ENCODE peak calls at places on chromosomes 7 and 10, in ten cellular contexts. U is fibroblast of mammary gland, B is tibial artery, W is A549, X is fibroblast of lung, N is hepatocyte, J is K562, S is astrocyte, T is kidney, O is endothelial cell. K is an unnamed sample.

GRCh38 chr10:98344589-98345038 is 70.4 kb downstream of the PYROXD2 start:
- DNase-seq in S (peak), N (no peak), O (no peak), W (no peak), T (peak), X (peak), J (no peak), B (peak), U (peak), K (peak)

GRCh38 chr10:62985807-62986525 is 147.2 kb upstream of the NRBF2 start:
- DNase-seq in B (no peak), S (no peak), N (no peak), X (no peak), T (no peak), O (no peak), U (no peak), W (no peak), J (no peak), K (no peak)

GRCh38 chr7:87933953-87934698 is at the start of gene ADAM22:
- DNase-seq in X (peak), O (peak), B (peak), T (peak), S (peak), J (peak), U (peak), W (peak), N (peak), K (peak)

GRCh38 chr7:142889825-142890224 is 4.3 kb upstream of the TRPV6 start:
- DNase-seq in W (no peak), X (no peak), N (peak), J (no peak), T (no peak), B (no peak), U (no peak), O (no peak), S (no peak), K (no peak)

GRCh38 chr7:155988421-155988820 is 176.2 kb upstream of the SHH start:
- DNase-seq in B (no peak), T (peak), U (no peak), N (no peak), O (no peak), J (no peak), W (no peak), S (no peak), X (no peak), K (no peak)

GRCh38 chr7:135238112-135238744 is 4.6 kb downstream of the STRA8 start:
- DNase-seq in X (no peak), S (no peak), N (no peak), B (no peak), T (no peak), W (peak), U (no peak), J (peak), O (no peak), K (no peak)

GRCh38 chr10:8102708-8103401 is 48.4 kb downstream of the GATA3 start:
- DNase-seq in X (no peak), J (no peak), B (no peak), S (no peak), O (no peak), T (no peak), U (no peak), W (no peak), N (peak), K (no peak)

GRCh38 chr10:111142082-111142481 is 65.3 kb downstream of the ADRA2A start:
- DNase-seq in J (peak), U (no peak), S (no peak), B (no peak), T (no peak), N (no peak), X (no peak), W (no peak), O (no peak), K (no peak)

GRCh38 chr10:123769647-123770046 is 103.5 kb downstream of the GPR26 start:
- DNase-seq in B (peak), X (no peak), U (no peak), W (no peak), J (no peak), N (no peak), T (no peak), S (no peak), O (no peak), K (no peak)

GRCh38 chr10:101353692-101354583 is at the start of gene BTRC:
- DNase-seq in J (peak), B (peak), N (peak), W (peak), U (peak), T (peak), O (peak), X (peak), S (peak), K (peak)
- TF ChIP-seq CTCF in J (no peak), B (peak), N (peak), W (no peak), U (no peak), T (peak), O (no peak), X (no peak), S (no peak), K (peak)

DNA sequence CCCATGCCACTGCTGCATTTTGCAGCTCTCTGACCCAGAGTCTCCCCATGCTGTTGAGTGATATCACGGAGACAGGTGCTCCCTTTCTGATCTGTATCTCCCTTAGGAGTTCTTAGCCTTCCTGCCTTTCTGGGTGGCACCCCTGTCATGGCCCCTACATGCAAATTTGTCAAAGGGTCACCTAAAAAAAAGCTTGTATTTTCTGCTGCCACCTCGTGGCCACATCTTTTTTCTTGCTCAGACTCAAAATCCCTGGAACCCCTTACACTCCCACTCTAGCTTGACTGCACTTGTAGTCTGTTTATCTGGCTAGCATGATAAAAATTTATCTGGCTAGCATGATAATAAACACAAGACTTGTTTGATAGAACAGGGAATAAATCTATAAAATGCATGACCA is 809.1 kb downstream of the SORCS1 start:
- DNase-seq in N (no peak), W (no peak), B (no peak), J (peak), O (peak), X (no peak), U (peak), T (no peak), S (no peak), K (no peak)
- TF ChIP-seq CTCF in N (peak), W (no peak), B (no peak), J (no peak), O (no peak), X (peak), U (peak), T (no peak), S (peak), K (peak)

GRCh38 chr10:87641065-87641464 is 18.6 kb upstream of the PAPSS2 start:
- DNase-seq in U (no peak), T (no peak), J (no peak), W (no peak), X (no peak), S (no peak), B (no peak), O (no peak), N (no peak), K (no peak)
- TF ChIP-seq CTCF in U (no peak), T (no peak), J (no peak), W (no peak), X (no peak), S (no peak), B (no peak), O (no peak), N (no peak), K (no peak)

GRCh38 chr10:95388539-95388938 is 97.7 kb upstream of the PDLIM1 start:
- DNase-seq in B (peak), W (no peak), S (no peak), N (peak), U (peak), O (no peak), J (no peak), T (no peak), X (peak), K (no peak)

GRCh38 chr10:95391164-95391563 is 100.4 kb upstream of the PDLIM1 start:
- DNase-seq in T (no peak), N (no peak), S (no peak), B (no peak), U (no peak), J (no peak), W (no peak), X (no peak), O (no peak), K (no peak)

GRCh38 chr10:95391570-95392249 is 100.9 kb upstream of the PDLIM1 start:
- DNase-seq in W (peak), S (peak), J (peak), O (no peak), N (peak), X (peak), U (peak), T (peak), B (no peak), K (peak)

GRCh38 chr10:95389176-95389575 is 98.4 kb upstream of the PDLIM1 start:
- DNase-seq in S (no peak), O (no peak), B (no peak), T (no peak), W (no peak), J (no peak), U (no peak), X (no peak), N (no peak), K (no peak)

DNA sequence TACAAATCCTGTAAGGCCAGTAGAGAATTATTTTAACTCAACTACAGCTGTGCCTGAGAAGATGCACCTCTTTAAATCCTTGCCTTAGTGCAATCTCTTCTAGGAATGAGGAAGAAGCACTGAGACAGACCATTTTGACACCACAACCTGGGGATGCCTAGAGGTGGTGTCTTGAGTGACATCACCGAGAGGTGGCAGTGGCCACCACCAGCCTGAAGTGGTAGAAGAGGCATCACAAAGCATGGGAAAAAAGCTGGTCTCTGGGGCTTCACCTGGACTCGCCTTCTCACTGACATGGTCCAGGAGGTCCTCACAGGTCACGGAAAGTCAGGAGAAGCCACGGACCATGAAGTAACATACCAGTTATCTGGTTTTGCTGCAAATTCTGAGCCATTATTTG is 99.2 kb upstream of the PDLIM1 start:
- DNase-seq in U (no peak), W (no peak), B (no peak), O (no peak), X (no peak), S (no peak), T (no peak), N (no peak), J (no peak), K (no peak)
- TF ChIP-seq CTCF in U (no peak), W (peak), B (no peak), O (no peak), X (no peak), S (no peak), T (no peak), N (no peak), J (peak), K (no peak)

DNA sequence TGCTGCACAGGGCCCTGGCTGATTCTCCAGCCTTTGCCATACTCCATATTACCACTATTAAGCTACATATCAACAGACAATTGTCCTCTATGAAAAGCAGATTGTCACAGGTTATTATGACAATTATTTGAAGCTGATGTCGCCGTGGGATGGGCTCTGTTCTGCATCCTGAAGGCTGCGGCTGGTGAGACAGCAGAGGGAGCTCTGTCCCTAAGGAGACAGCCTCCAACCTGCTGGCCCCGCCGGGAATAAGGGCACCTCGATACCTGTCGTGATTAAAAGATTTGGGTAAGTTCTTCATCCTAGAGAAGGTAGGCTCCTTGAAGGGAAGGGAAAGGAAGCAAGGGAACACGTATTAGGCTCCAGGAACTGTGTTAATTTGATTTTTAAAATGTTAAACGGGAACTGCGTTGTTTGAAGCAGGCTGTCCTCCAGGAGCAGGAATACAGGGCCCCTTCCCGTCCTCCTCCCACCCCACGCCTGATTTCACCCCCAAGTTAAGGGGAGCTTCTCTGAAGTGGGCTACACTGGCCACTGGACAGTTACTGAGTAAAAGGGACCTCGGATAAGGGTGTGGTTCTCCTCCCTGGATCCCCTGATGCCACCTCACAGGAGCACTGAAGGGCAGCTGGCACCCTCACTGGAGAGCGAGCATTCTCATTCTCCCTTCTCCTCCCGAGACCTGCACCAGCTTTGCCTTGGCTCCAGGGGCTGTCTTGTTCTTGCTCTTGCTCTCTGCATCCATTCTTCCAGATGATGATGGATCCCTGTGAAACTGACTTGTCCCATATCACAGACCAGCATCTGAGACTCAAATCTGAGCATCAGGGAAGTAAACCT is 11.8 kb upstream of the TIAL1 start:
- DNase-seq in X (peak), T (no peak), S (peak), B (no peak), N (peak), J (peak), W (peak), U (peak), O (peak), K (peak)
- TF ChIP-seq CTCF in X (peak), T (peak), S (peak), B (peak), N (peak), J (peak), W (peak), U (peak), O (no peak), K (peak)

DNA sequence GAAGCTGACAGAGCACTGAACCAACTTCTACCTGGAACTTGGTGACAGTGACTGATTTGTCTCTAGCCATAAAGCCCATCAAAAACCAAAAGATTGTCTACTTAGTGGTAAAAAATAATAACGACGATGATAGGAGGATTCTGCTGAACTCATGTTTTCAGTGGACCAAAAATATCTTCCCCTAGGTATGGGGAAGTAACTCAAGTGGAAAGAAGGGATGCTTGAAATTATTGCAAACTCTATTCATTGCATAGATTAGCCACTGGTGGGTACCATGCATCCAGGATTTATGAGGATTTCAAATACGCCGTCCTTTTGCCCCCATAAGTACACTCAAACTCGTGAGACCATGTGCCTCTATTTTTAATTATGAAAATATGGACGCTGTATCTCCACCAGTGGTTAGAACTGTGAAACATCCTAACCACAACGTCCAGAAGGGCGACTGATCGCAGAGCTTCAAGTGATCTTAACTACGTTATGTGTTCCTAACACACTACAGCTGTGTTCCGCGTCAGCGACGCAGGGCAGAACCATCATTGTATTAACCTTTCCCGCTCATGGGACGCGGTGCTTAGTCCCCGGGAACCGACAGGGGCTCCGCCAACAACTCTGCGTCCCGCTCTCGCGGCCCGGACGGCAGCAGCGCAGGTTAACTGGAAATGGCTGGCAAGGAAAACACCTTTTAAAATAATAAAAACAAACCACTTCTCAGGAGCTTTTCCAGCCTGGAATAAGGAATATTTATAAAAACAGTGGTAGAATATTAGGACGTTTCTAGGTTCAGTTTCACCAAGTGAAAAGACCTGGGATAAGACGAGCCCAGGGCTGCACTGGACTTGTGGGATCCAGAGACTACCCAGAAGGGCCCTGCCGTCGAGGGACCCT is 776 bp downstream of the PEX1 start:
- DNase-seq in J (peak), U (peak), N (peak), W (peak), T (peak), B (no peak), X (peak), O (peak), S (peak), K (peak)
- TF ChIP-seq CTCF in J (no peak), U (no peak), N (no peak), W (no peak), T (no peak), B (no peak), X (peak), O (no peak), S (no peak), K (peak)

DNA sequence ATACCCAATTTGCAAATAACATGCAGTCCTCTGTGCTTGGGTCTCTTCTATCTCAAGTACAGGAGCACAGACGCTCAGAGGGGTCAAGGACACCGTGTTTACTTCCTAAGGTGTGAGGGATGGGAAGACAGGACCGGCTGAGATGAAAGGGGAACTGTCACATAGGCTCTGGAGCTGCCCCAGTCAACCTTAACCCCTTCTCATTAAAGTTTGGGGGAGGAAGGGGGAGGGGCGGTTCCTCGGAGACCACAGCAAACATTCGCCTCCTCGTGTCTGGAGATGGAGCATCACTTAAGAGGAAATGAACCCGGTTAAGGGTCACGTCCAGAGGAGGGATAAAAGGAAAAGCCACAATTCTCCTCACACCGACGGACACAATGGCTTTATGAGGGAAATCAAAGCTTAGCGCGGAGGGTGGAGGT is 1.1 kb downstream of the SH3PXD2A start:
- DNase-seq in S (no peak), X (no peak), T (no peak), J (no peak), O (peak), N (peak), U (peak), B (peak), W (no peak), K (no peak)
- TF ChIP-seq CTCF in S (no peak), X (peak), T (no peak), J (no peak), O (no peak), N (no peak), U (no peak), B (no peak), W (no peak), K (no peak)

DNA sequence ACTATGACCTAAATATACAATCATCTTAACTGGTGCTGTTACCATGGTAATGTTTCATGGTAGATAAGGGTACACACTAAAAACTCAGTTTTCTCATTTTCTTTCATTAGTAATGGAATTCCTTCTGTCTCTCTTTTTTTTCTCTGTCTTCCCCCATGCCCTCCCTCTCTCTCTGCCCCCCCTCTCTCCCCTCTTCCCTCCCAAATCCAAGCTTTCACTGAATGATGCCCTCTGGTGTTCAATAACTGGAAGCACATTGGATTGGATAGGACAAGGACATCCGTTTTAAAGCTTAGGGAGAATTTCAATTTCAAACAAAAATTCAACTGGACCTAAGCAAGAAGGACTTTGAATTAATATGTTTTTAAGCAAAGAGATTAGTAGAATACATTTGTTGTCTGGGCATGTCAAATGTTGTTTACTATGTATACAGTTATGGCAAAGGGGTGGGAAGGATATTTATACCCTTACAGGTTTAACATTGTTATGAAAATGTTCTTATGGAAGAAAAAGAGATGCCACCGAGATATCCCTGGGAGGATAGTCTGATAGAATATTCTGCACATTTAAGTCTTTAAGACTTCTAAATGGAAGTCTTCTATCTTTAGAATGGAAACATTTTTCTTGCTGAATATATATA is 6.1 kb downstream of the CHRM2 start:
- DNase-seq in S (peak), O (no peak), U (peak), B (no peak), J (peak), T (no peak), N (peak), X (peak), W (no peak), K (no peak)
- TF ChIP-seq CTCF in S (peak), O (peak), U (peak), B (no peak), J (peak), T (no peak), N (peak), X (peak), W (peak), K (peak)

DNA sequence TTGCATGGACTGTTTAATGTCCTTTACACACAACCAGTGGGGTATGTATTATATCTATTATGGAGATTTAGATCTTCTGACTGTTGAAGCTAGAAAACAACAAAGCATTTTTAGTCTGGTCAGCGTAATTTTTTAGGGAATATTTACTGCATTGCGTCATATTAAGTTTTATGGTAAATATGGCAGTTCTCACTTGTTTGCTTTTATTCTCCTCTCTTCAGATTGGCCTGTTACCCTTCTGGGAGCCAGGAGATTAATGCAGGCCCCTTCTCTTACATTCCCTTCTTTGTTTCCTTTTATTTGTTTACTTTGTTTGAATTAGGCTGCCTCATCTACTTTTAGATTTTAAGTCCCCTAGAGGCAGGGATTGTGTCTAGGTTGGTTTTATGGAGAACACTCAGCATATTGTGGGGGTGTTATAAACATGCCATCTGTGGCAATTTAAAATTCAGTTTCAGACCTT is 13.8 kb downstream of the UBE2D1 start:
- DNase-seq in X (no peak), W (no peak), T (no peak), S (no peak), B (no peak), O (no peak), N (no peak), U (no peak), J (no peak), K (no peak)
- TF ChIP-seq CTCF in X (no peak), W (no peak), T (no peak), S (no peak), B (no peak), O (no peak), N (no peak), U (no peak), J (no peak), K (no peak)

K was measured in HFFc6.